ENCODE peak calls at places on chromosomes 7 and 10, in ten cellular contexts. One of them, this sample, is unnamed.
A peak's percentile ranks its signal among the peaks of the same experiment; 100 is the strongest.

GRCh38 chr10:49781247-49781646 is 19.1 kb upstream of the OGDHL start:
- DNase-seq in neuronal stem cell: no peak
- DNase-seq in fibroblast of lung: peak; percentile 27
- DNase-seq in left ventricle myocardium inferior: no peak
- DNase-seq in right lobe of liver: no peak
- DNase-seq in lower lobe of right lung: no peak
- DNase-seq in neural progenitor cell: no peak
- DNase-seq in pancreas: no peak
- DNase-seq in thoracic aorta: no peak
- DNase-seq in PC-9: no peak
- DNase-seq in this sample: no peak

GRCh38 chr7:35647171-35647574 is 47.8 kb downstream of the HERPUD2 start:
- DNase-seq in thoracic aorta: no peak
- DNase-seq in neural progenitor cell: peak; percentile 74
- DNase-seq in neuronal stem cell: peak; percentile 33
- DNase-seq in lower lobe of right lung: no peak
- DNase-seq in fibroblast of lung: peak; percentile 29
- DNase-seq in left ventricle myocardium inferior: no peak
- DNase-seq in right lobe of liver: peak; percentile 58
- DNase-seq in PC-9: no peak
- DNase-seq in pancreas: peak; percentile 60
- DNase-seq in this sample: no peak

GRCh38 chr7:100170111-100170897 is 1.9 kb upstream of the GAL3ST4 start:
- DNase-seq in neuronal stem cell: no peak
- DNase-seq in left ventricle myocardium inferior: no peak
- DNase-seq in neural progenitor cell: no peak
- DNase-seq in thoracic aorta: no peak
- DNase-seq in pancreas: no peak
- DNase-seq in PC-9: no peak
- DNase-seq in right lobe of liver: no peak
- DNase-seq in fibroblast of lung: no peak
- DNase-seq in lower lobe of right lung: no peak
- DNase-seq in this sample: peak; percentile 55

GRCh38 chr10:124681626-124682552 is 62.3 kb downstream of the FAM53B start:
- DNase-seq in right lobe of liver: no peak
- DNase-seq in left ventricle myocardium inferior: peak; percentile 8
- DNase-seq in PC-9: no peak
- DNase-seq in thoracic aorta: no peak
- DNase-seq in neural progenitor cell: no peak
- DNase-seq in pancreas: no peak
- DNase-seq in neuronal stem cell: no peak
- DNase-seq in lower lobe of right lung: peak; percentile 42
- DNase-seq in fibroblast of lung: no peak
- DNase-seq in this sample: peak; percentile 72

GRCh38 chr7:45435846-45436245 is 138.3 kb upstream of the ADCY1 start:
- DNase-seq in pancreas: no peak
- DNase-seq in fibroblast of lung: peak; percentile 84
- DNase-seq in thoracic aorta: no peak
- DNase-seq in right lobe of liver: no peak
- DNase-seq in lower lobe of right lung: no peak
- DNase-seq in PC-9: peak; percentile 97
- DNase-seq in neural progenitor cell: no peak
- DNase-seq in neuronal stem cell: no peak
- DNase-seq in left ventricle myocardium inferior: no peak
- DNase-seq in this sample: no peak

GRCh38 chr7:31134246-31135188 is 82.4 kb downstream of the ADCYAP1R1 start:
- DNase-seq in fibroblast of lung: peak; percentile 71
- DNase-seq in PC-9: peak; percentile 64
- DNase-seq in right lobe of liver: peak; percentile 71
- DNase-seq in pancreas: peak; percentile 71
- DNase-seq in left ventricle myocardium inferior: peak; percentile 51
- DNase-seq in neural progenitor cell: peak; percentile 93
- DNase-seq in neuronal stem cell: peak; percentile 82
- DNase-seq in lower lobe of right lung: peak; percentile 63
- DNase-seq in thoracic aorta: peak; percentile 20
- DNase-seq in this sample: peak; percentile 81

GRCh38 chr7:66054063-66054462 is 21.6 kb upstream of the ASL start:
- DNase-seq in pancreas: no peak
- DNase-seq in left ventricle myocardium inferior: no peak
- DNase-seq in neural progenitor cell: no peak
- DNase-seq in PC-9: no peak
- DNase-seq in fibroblast of lung: no peak
- DNase-seq in right lobe of liver: no peak
- DNase-seq in thoracic aorta: no peak
- DNase-seq in neuronal stem cell: no peak
- DNase-seq in lower lobe of right lung: no peak
- DNase-seq in this sample: no peak

GRCh38 chr10:13360587-13360986 is 12.5 kb upstream of the SEPHS1 start:
- DNase-seq in fibroblast of lung: no peak
- DNase-seq in left ventricle myocardium inferior: no peak
- DNase-seq in pancreas: no peak
- DNase-seq in PC-9: no peak
- DNase-seq in right lobe of liver: no peak
- DNase-seq in neural progenitor cell: no peak
- DNase-seq in thoracic aorta: no peak
- DNase-seq in lower lobe of right lung: no peak
- DNase-seq in neuronal stem cell: no peak
- DNase-seq in this sample: no peak

GRCh38 chr10:65496541-65496940 is 1429.3 kb upstream of the LRRTM3 start:
- DNase-seq in lower lobe of right lung: no peak
- DNase-seq in neuronal stem cell: no peak
- DNase-seq in left ventricle myocardium inferior: no peak
- DNase-seq in neural progenitor cell: no peak
- DNase-seq in fibroblast of lung: no peak
- DNase-seq in right lobe of liver: no peak
- DNase-seq in pancreas: no peak
- DNase-seq in thoracic aorta: no peak
- DNase-seq in PC-9: no peak
- DNase-seq in this sample: no peak

GRCh38 chr7:111756687-111757178 is 194.4 kb upstream of the IMMP2L start:
- DNase-seq in neural progenitor cell: peak; percentile 75
- DNase-seq in neuronal stem cell: peak; percentile 44
- DNase-seq in left ventricle myocardium inferior: peak; percentile 73
- DNase-seq in pancreas: no peak
- DNase-seq in right lobe of liver: no peak
- DNase-seq in thoracic aorta: no peak
- DNase-seq in PC-9: no peak
- DNase-seq in lower lobe of right lung: peak; percentile 59
- DNase-seq in fibroblast of lung: peak; percentile 87
- DNase-seq in this sample: peak; percentile 91

GRCh38 chr7:128172151-128172550 is 68.9 kb upstream of the LEP start:
- DNase-seq in PC-9: no peak
- DNase-seq in fibroblast of lung: no peak
- DNase-seq in thoracic aorta: no peak
- DNase-seq in left ventricle myocardium inferior: no peak
- DNase-seq in pancreas: no peak
- DNase-seq in lower lobe of right lung: no peak
- DNase-seq in neuronal stem cell: no peak
- DNase-seq in neural progenitor cell: no peak
- DNase-seq in right lobe of liver: no peak
- DNase-seq in this sample: no peak

GRCh38 chr10:48451969-48452878 is 145.7 kb downstream of the MAPK8 start:
- DNase-seq in left ventricle myocardium inferior: no peak
- DNase-seq in PC-9: no peak
- DNase-seq in pancreas: no peak
- DNase-seq in lower lobe of right lung: no peak
- DNase-seq in thoracic aorta: no peak
- DNase-seq in neural progenitor cell: no peak
- DNase-seq in right lobe of liver: peak; percentile 28
- DNase-seq in neuronal stem cell: no peak
- DNase-seq in fibroblast of lung: no peak
- DNase-seq in this sample: peak; percentile 35

GRCh38 chr10:86708068-86708782 is 39.9 kb downstream of the LDB3 start:
- DNase-seq in lower lobe of right lung: no peak
- DNase-seq in right lobe of liver: no peak
- DNase-seq in pancreas: no peak
- DNase-seq in fibroblast of lung: no peak
- DNase-seq in neuronal stem cell: no peak
- DNase-seq in thoracic aorta: no peak
- DNase-seq in neural progenitor cell: no peak
- DNase-seq in PC-9: no peak
- DNase-seq in left ventricle myocardium inferior: no peak
- DNase-seq in this sample: peak; percentile 44

GRCh38 chr7:85320699-85321476 is 134.0 kb upstream of the SEMA3D start:
- DNase-seq in neural progenitor cell: no peak
- DNase-seq in thoracic aorta: no peak
- DNase-seq in right lobe of liver: no peak
- DNase-seq in lower lobe of right lung: no peak
- DNase-seq in PC-9: no peak
- DNase-seq in left ventricle myocardium inferior: no peak
- DNase-seq in neuronal stem cell: no peak
- DNase-seq in fibroblast of lung: no peak
- DNase-seq in pancreas: no peak
- DNase-seq in this sample: no peak

GRCh38 chr7:28183627-28184026 is 3.0 kb upstream of the JAZF1 start:
- DNase-seq in lower lobe of right lung: no peak
- DNase-seq in right lobe of liver: no peak
- DNase-seq in neural progenitor cell: no peak
- DNase-seq in fibroblast of lung: peak; percentile 65
- DNase-seq in pancreas: no peak
- DNase-seq in thoracic aorta: no peak
- DNase-seq in PC-9: no peak
- DNase-seq in left ventricle myocardium inferior: no peak
- DNase-seq in neuronal stem cell: no peak
- DNase-seq in this sample: no peak

GRCh38 chr7:124310934-124311390 is 278.1 kb upstream of the TMEM229A start:
- DNase-seq in thoracic aorta: no peak
- DNase-seq in neuronal stem cell: no peak
- DNase-seq in right lobe of liver: no peak
- DNase-seq in lower lobe of right lung: no peak
- DNase-seq in neural progenitor cell: no peak
- DNase-seq in pancreas: no peak
- DNase-seq in PC-9: no peak
- DNase-seq in fibroblast of lung: peak; percentile 75
- DNase-seq in left ventricle myocardium inferior: no peak
- DNase-seq in this sample: no peak

DNA sequence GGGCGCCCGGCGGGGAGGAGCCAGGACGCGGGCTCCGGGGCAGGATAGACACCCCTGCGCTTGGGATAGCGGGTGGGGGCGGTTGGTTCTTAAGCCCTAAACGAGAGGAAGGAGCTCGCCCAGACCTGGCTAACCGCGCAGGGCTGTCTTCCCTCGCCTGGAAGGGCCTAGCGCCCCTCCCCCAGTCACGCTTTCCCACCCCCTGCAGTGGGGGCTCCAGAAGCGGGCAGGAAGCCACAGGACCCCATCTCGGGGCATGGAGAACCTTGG is 6.5 kb downstream of the SHH start:
- DNase-seq in neuronal stem cell: no peak
- DNase-seq in right lobe of liver: no peak
- DNase-seq in neural progenitor cell: no peak
- DNase-seq in pancreas: no peak
- DNase-seq in PC-9: no peak
- DNase-seq in fibroblast of lung: no peak
- DNase-seq in lower lobe of right lung: no peak
- DNase-seq in left ventricle myocardium inferior: no peak
- DNase-seq in thoracic aorta: no peak
- DNase-seq in this sample: peak; percentile 74
- H3K4me3 ChIP-seq in neuronal stem cell: peak overlapping the region; percentile 70
- H3K4me3 ChIP-seq in right lobe of liver: no peak overlapping the region
- H3K4me3 ChIP-seq in neural progenitor cell: peak overlapping the region; percentile 42
- H3K4me3 ChIP-seq in pancreas: peak overlapping the region; percentile 26
- H3K4me3 ChIP-seq in PC-9: no peak overlapping the region
- H3K4me3 ChIP-seq in fibroblast of lung: peak overlapping the region; percentile 44
- H3K4me3 ChIP-seq in lower lobe of right lung: peak overlapping the region; percentile 49
- H3K4me3 ChIP-seq in left ventricle myocardium inferior: peak overlapping the region; percentile 63
- H3K4me3 ChIP-seq in thoracic aorta: peak overlapping the region; percentile 60
- H3K4me3 ChIP-seq in this sample: no peak overlapping the region

GRCh38 chr10:130714700-130715467 is 578.7 kb downstream of the GLRX3 start:
- DNase-seq in fibroblast of lung: no peak
- DNase-seq in thoracic aorta: no peak
- DNase-seq in lower lobe of right lung: no peak
- DNase-seq in right lobe of liver: no peak
- DNase-seq in neural progenitor cell: peak; percentile 22
- DNase-seq in left ventricle myocardium inferior: no peak
- DNase-seq in neuronal stem cell: no peak
- DNase-seq in pancreas: no peak
- DNase-seq in PC-9: no peak
- DNase-seq in this sample: no peak

GRCh38 chr10:130713731-130714130 is 577.5 kb downstream of the GLRX3 start:
- DNase-seq in thoracic aorta: no peak
- DNase-seq in lower lobe of right lung: no peak
- DNase-seq in PC-9: no peak
- DNase-seq in fibroblast of lung: no peak
- DNase-seq in left ventricle myocardium inferior: no peak
- DNase-seq in pancreas: no peak
- DNase-seq in neuronal stem cell: no peak
- DNase-seq in neural progenitor cell: no peak
- DNase-seq in right lobe of liver: no peak
- DNase-seq in this sample: no peak

GRCh38 chr10:130717088-130717487 is 580.9 kb downstream of the GLRX3 start:
- DNase-seq in fibroblast of lung: no peak
- DNase-seq in lower lobe of right lung: no peak
- DNase-seq in neuronal stem cell: no peak
- DNase-seq in pancreas: no peak
- DNase-seq in thoracic aorta: no peak
- DNase-seq in right lobe of liver: no peak
- DNase-seq in PC-9: no peak
- DNase-seq in neural progenitor cell: peak; percentile 19
- DNase-seq in left ventricle myocardium inferior: no peak
- DNase-seq in this sample: no peak

GRCh38 chr10:130713105-130713504 is 576.9 kb downstream of the GLRX3 start:
- DNase-seq in thoracic aorta: no peak
- DNase-seq in right lobe of liver: no peak
- DNase-seq in neuronal stem cell: no peak
- DNase-seq in fibroblast of lung: no peak
- DNase-seq in lower lobe of right lung: no peak
- DNase-seq in PC-9: no peak
- DNase-seq in neural progenitor cell: no peak
- DNase-seq in left ventricle myocardium inferior: no peak
- DNase-seq in pancreas: no peak
- DNase-seq in this sample: no peak

GRCh38 chr10:130715686-130716670 is 579.8 kb downstream of the GLRX3 start:
- DNase-seq in PC-9: no peak
- DNase-seq in lower lobe of right lung: no peak
- DNase-seq in fibroblast of lung: no peak
- DNase-seq in pancreas: no peak
- DNase-seq in neuronal stem cell: no peak
- DNase-seq in right lobe of liver: no peak
- DNase-seq in thoracic aorta: no peak
- DNase-seq in neural progenitor cell: no peak
- DNase-seq in left ventricle myocardium inferior: no peak
- DNase-seq in this sample: no peak
- H3K9me3 ChIP-seq in PC-9: no peaks in the 10 kb centered on the region
- H3K9me3 ChIP-seq in lower lobe of right lung: no peaks in the 10 kb centered on the region
- H3K9me3 ChIP-seq in fibroblast of lung: no peaks in the 10 kb centered on the region
- H3K9me3 ChIP-seq in pancreas: no peaks in the 10 kb centered on the region
- H3K9me3 ChIP-seq in neuronal stem cell: no peaks in the 10 kb centered on the region
- H3K9me3 ChIP-seq in right lobe of liver: no peaks in the 10 kb centered on the region
- H3K9me3 ChIP-seq in thoracic aorta: no peaks in the 10 kb centered on the region
- H3K9me3 ChIP-seq in neural progenitor cell: no peaks in the 10 kb centered on the region
- H3K9me3 ChIP-seq in left ventricle myocardium inferior: no peaks in the 10 kb centered on the region
- H3K9me3 ChIP-seq in this sample: no peaks in the 10 kb centered on the region

GRCh38 chr7:47405286-47405904 is 176.5 kb downstream of the TNS3 start:
- DNase-seq in thoracic aorta: no peak
- DNase-seq in fibroblast of lung: no peak
- DNase-seq in pancreas: no peak
- DNase-seq in left ventricle myocardium inferior: no peak
- DNase-seq in PC-9: no peak
- DNase-seq in neuronal stem cell: no peak
- DNase-seq in lower lobe of right lung: no peak
- DNase-seq in right lobe of liver: no peak
- DNase-seq in neural progenitor cell: no peak
- DNase-seq in this sample: no peak
- H3K27ac ChIP-seq in thoracic aorta: peak overlapping the region; percentile 8
- H3K27ac ChIP-seq in fibroblast of lung: no peak overlapping the region
- H3K27ac ChIP-seq in pancreas: no peak overlapping the region
- H3K27ac ChIP-seq in left ventricle myocardium inferior: peak overlapping the region; percentile 70
- H3K27ac ChIP-seq in PC-9: no peak overlapping the region
- H3K27ac ChIP-seq in neuronal stem cell: no peak overlapping the region
- H3K27ac ChIP-seq in lower lobe of right lung: peak overlapping the region; percentile 79
- H3K27ac ChIP-seq in right lobe of liver: peak overlapping the region; percentile 10
- H3K27ac ChIP-seq in neural progenitor cell: no peak overlapping the region
- H3K27ac ChIP-seq in this sample: peak overlapping the region; percentile 89

GRCh38 chr7:33143996-33144718 is 14.8 kb downstream of the BBS9 start:
- DNase-seq in lower lobe of right lung: no peak
- DNase-seq in neural progenitor cell: no peak
- DNase-seq in neuronal stem cell: no peak
- DNase-seq in pancreas: no peak
- DNase-seq in thoracic aorta: no peak
- DNase-seq in fibroblast of lung: no peak
- DNase-seq in left ventricle myocardium inferior: no peak
- DNase-seq in right lobe of liver: no peak
- DNase-seq in PC-9: peak; percentile 59
- DNase-seq in this sample: no peak
- H3K4me3 ChIP-seq in lower lobe of right lung: no peak overlapping the region
- H3K4me3 ChIP-seq in neural progenitor cell: no peak overlapping the region
- H3K4me3 ChIP-seq in neuronal stem cell: no peak overlapping the region
- H3K4me3 ChIP-seq in pancreas: no peak overlapping the region
- H3K4me3 ChIP-seq in thoracic aorta: no peak overlapping the region
- H3K4me3 ChIP-seq in fibroblast of lung: no peak overlapping the region
- H3K4me3 ChIP-seq in left ventricle myocardium inferior: no peak overlapping the region
- H3K4me3 ChIP-seq in right lobe of liver: no peak overlapping the region
- H3K4me3 ChIP-seq in PC-9: no peak overlapping the region
- H3K4me3 ChIP-seq in this sample: no peak overlapping the region

This sample was measured in kidney.